ENCODE peak calls at places on chromosomes 4 and X, in five cellular contexts. Y is psoas muscle, L is GM23248, E is lung, S is lower leg skin. X is an unnamed sample.

GRCh38 chrX:39398215-39398972 is 597.1 kb downstream of the MID1IP1 start:
- DNase-seq in Y (no peak), L (no peak), E (no peak), S (peak; percentile 12), X (peak; percentile 17)

GRCh38 chr4:140358281-140358680 is 15.2 kb upstream of the SCOC start:
- DNase-seq in Y (no peak), L (no peak), E (no peak), S (no peak), X (no peak)

GRCh38 chr4:127788517-127788916 is 6.4 kb downstream of the HSPA4L start:
- DNase-seq in Y (no peak), L (peak; percentile 3), E (no peak), S (no peak), X (no peak)

GRCh38 chrX:11470231-11470630 is 177.0 kb downstream of the AMELX start:
- DNase-seq in Y (no peak), L (peak; percentile 81), E (peak; percentile 29), S (no peak), X (no peak)

GRCh38 chrX:115539841-115540240 is 21.1 kb upstream of the PLS3 start:
- DNase-seq in Y (no peak), L (no peak), E (no peak), S (no peak), X (no peak)

GRCh38 chrX:51896626-51897025 is 3.2 kb downstream of the MAGED1 start:
- DNase-seq in Y (no peak), L (no peak), E (no peak), S (no peak), X (no peak)

GRCh38 chr4:139817657-139818452 is 152.2 kb downstream of the MGST2 start:
- DNase-seq in Y (peak; percentile 58), L (peak; percentile 57), E (no peak), S (peak; percentile 35), X (no peak)

GRCh38 chr4:101232074-101232776 is 115.1 kb downstream of the PPP3CA start:
- DNase-seq in Y (peak; percentile 33), L (peak; percentile 89), E (no peak), S (peak; percentile 30), X (no peak)

GRCh38 chrX:105191878-105192277 is 28.6 kb downstream of the TEX13A start:
- DNase-seq in Y (no peak), L (peak; percentile 18), E (no peak), S (no peak), X (no peak)

GRCh38 chr4:65386927-65387326 is 283.4 kb downstream of the EPHA5 start:
- DNase-seq in Y (no peak), L (no peak), E (no peak), S (no peak), X (no peak)

GRCh38 chr4:86895692-86896488 is 3.7 kb upstream of the C4orf36 start:
- DNase-seq in Y (no peak), L (peak; percentile 83), E (no peak), S (no peak), X (peak; percentile 64)

GRCh38 chrX:8404443-8404842 is 60.2 kb upstream of the VCX3B start:
- DNase-seq in Y (no peak), L (no peak), E (peak; percentile 36), S (no peak), X (no peak)

GRCh38 chr4:174545268-174545667 is 23.0 kb upstream of the HPGD start:
- DNase-seq in Y (no peak), L (no peak), E (no peak), S (no peak), X (no peak)

GRCh38 chr4:110612631-110613269 is 10.1 kb downstream of the PITX2 start:
- DNase-seq in Y (no peak), L (no peak), E (no peak), S (no peak), X (no peak)

DNA sequence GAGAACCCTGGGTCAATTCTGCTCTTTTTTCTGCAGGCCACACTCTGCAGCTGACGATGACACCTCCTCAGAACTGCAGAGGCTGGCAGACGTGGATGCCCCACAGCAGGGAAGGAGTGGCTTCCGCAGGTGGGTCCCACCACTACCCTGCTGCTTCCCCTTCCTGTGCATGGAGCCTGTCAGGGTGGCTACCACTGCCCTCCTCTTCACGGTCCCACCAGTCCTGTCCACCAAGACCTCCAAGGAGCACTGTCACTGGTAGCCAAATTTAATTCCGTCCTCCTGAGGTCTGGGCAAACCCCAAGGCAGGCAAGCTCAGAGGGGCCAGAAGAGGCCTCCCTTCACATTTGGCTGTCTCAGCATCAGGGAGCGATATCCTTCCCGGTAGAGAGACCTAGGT is 4.2 kb downstream of the CNGA2 start:
- DNase-seq in Y (no peak), L (no peak), E (no peak), S (no peak), X (no peak)
- H3K4me3 ChIP-seq in Y (no peak overlapping the region), L (no peak overlapping the region), E (no peak overlapping the region), S (no peak overlapping the region), X (no peak overlapping the region)

GRCh38 chr4:129747756-129748155 is 651.8 kb downstream of the C4orf33 start:
- DNase-seq in Y (no peak), L (no peak), E (no peak), S (no peak), X (no peak)

DNA sequence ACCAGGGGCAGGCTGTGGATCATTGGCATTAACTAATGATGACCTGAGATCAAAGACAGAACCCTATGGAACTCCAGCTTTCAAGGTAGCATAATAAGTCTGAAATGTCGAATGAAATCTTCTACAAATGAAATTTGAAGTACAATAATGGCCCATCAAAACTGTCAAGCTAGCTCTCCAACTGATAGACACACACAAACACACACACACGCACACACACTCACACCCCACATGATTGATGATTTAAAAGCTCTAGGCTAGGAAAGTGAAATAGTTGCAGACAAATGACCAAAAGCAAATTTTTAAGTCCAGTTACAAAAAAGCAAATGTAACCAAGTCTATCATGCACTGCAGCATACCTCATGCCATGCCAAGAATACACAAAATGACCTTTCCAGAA is 655.7 kb downstream of the C4orf33 start:
- DNase-seq in Y (no peak), L (no peak), E (no peak), S (no peak), X (no peak)
- H3K4me3 ChIP-seq in Y (no peak overlapping the region), L (no peak overlapping the region), E (no peak overlapping the region), S (no peak overlapping the region), X (no peak overlapping the region)

GRCh38 chr4:8870647-8871416 is 807 bp downstream of the HMX1 start:
- DNase-seq in Y (no peak), L (no peak), E (no peak), S (no peak), X (no peak)
- H3K4me3 ChIP-seq in Y (no peak overlapping the region), L (no peak overlapping the region), E (no peak overlapping the region), S (no peak overlapping the region), X (no peak overlapping the region)

DNA sequence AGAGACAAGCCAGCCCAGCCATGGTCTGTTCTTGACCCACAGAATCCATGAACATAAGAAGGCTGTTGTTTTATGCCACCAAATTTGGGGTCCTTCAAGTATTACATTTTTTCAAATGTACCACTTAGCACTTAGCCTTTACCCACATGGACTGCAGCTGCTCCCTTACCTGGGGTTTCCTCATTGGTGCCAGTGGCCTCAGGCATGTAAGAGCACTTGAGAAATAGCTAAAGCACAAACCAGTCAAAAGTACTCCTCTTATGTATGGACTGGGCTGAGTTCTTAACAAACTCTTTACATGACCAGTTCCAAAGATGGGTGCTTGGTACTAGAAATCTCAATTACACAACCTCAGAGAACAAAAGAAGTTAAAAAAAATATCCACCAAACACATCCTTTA is 77.6 kb upstream of the MAP3K15 start:
- DNase-seq in Y (no peak), L (no peak), E (no peak), S (no peak), X (no peak)
- H3K4me3 ChIP-seq in Y (no peak overlapping the region), L (no peak overlapping the region), E (no peak overlapping the region), S (no peak overlapping the region), X (no peak overlapping the region)

DNA sequence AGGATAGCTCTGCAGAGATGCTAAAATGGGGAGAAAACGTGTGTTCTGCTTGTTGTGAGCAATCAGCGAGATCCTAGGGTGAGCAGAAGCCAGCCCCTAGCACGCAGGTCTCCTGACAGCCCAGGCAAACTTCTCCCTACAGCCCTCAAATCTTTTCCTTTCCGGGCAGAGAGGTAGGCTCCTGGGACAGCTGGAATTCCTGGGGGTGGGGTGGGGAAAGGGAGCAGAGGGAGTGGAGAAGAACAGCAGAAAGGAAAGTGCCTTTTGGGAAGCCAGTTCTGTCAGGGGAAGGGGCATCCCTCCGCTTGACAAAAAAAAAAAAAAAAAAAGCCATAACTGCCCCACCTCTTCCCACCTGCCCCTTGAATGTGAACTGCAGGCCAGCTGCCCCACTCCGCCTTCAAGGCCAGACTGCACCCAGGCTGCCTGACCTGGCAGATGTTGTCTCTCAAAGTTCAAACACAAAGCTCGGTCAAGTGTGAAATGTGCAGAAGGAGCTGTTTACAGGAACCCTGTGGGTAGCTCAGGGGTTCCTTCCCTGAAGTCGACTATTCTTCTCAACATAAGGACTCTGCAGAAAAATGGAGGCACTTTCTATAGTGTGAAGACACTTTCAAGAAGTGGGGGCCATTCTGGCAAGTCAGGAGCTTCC is 16.4 kb downstream of the FGD1 start:
- DNase-seq in Y (no peak), L (no peak), E (no peak), S (no peak), X (no peak)
- H3K4me3 ChIP-seq in Y (no peak overlapping the region), L (no peak overlapping the region), E (no peak overlapping the region), S (no peak overlapping the region), X (no peak overlapping the region)

GRCh38 chrX:151704023-151704663 is 8.9 kb downstream of the PRRG3 start:
- DNase-seq in Y (no peak), L (peak; percentile 30), E (no peak), S (no peak), X (no peak)
- H3K4me3 ChIP-seq in Y (peak overlapping the region; percentile 38), L (no peak overlapping the region), E (no peak overlapping the region), S (no peak overlapping the region), X (no peak overlapping the region)

GRCh38 chr4:17578482-17578891 is 1.5 kb downstream of the LAP3 start:
- DNase-seq in Y (no peak), L (no peak), E (no peak), S (no peak), X (peak; percentile 13)
- H3K4me3 ChIP-seq in Y (peak overlapping the region; percentile 78), L (peak overlapping the region; percentile 92), E (peak overlapping the region; percentile 79), S (peak overlapping the region; percentile 72), X (no peak overlapping the region)

GRCh38 chr4:94063084-94063483 is 144.6 kb upstream of the SMARCAD1 start:
- DNase-seq in Y (no peak), L (no peak), E (no peak), S (no peak), X (no peak)

DNA sequence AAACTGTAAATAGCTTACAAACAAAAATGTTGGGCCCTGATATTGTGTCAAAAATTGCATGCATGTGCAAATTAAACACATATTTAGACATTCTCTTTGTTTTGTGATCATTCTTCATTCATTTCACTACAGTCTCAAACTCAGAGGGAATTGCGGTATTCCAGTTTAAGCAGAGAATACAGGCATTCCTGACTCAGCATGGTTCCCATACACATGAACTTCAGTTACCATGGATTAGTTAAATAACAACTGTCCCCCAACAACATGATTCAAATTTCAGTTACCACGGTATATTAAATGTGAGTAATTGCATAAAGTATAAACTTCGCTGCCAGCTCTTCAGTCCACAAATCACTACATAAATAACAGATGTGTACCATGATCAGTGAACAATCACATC is 139.0 kb upstream of the SMARCAD1 start:
- DNase-seq in Y (no peak), L (no peak), E (no peak), S (no peak), X (no peak)
- H3K4me3 ChIP-seq in Y (no peak overlapping the region), L (no peak overlapping the region), E (no peak overlapping the region), S (no peak overlapping the region), X (no peak overlapping the region)

GRCh38 chr4:2847297-2847871 is 3.7 kb downstream of the ADD1 start:
- DNase-seq in Y (no peak), L (no peak), E (no peak), S (no peak), X (no peak)
- H3K4me3 ChIP-seq in Y (no peak overlapping the region), L (no peak overlapping the region), E (no peak overlapping the region), S (no peak overlapping the region), X (no peak overlapping the region)